ENCODE peak calls at places on chromosomes 5 and 9, in seven cellular contexts. One of them, this sample, is unnamed.

GRCh38 chr5:61347088-61347487 is 15.0 kb downstream of the ZSWIM6 start:
- DNase-seq in kidney glomerular epithelial cell: no peak
- DNase-seq in NCI-H1105 treated with DMSO at 0.1 percent for 48 hours: no peak
- DNase-seq in stomach: no peak
- DNase-seq in GM04504: no peak
- DNase-seq in hippocampal formation: no peak
- DNase-seq in CD8-positive, alpha-beta T cell: no peak
- DNase-seq in this sample: no peak

GRCh38 chr9:114720296-114720695 is 38.3 kb upstream of the TEX48 start:
- DNase-seq in kidney glomerular epithelial cell: no peak
- DNase-seq in NCI-H1105 treated with DMSO at 0.1 percent for 48 hours: no peak
- DNase-seq in stomach: no peak
- DNase-seq in GM04504: no peak
- DNase-seq in hippocampal formation: no peak
- DNase-seq in CD8-positive, alpha-beta T cell: no peak
- DNase-seq in this sample: no peak

GRCh38 chr5:71533142-71533541 is 54.0 kb upstream of the MCCC2 start:
- DNase-seq in kidney glomerular epithelial cell: no peak
- DNase-seq in NCI-H1105 treated with DMSO at 0.1 percent for 48 hours: no peak
- DNase-seq in stomach: no peak
- DNase-seq in GM04504: no peak
- DNase-seq in hippocampal formation: no peak
- DNase-seq in CD8-positive, alpha-beta T cell: no peak
- DNase-seq in this sample: no peak

GRCh38 chr5:16909464-16909863 is 26.6 kb downstream of the MYO10 start:
- DNase-seq in kidney glomerular epithelial cell: no peak
- DNase-seq in NCI-H1105 treated with DMSO at 0.1 percent for 48 hours: no peak
- DNase-seq in stomach: no peak
- DNase-seq in GM04504: no peak
- DNase-seq in hippocampal formation: no peak
- DNase-seq in CD8-positive, alpha-beta T cell: no peak
- DNase-seq in this sample: no peak

GRCh38 chr9:129333613-129333960 is 155.5 kb upstream of the IER5L start:
- DNase-seq in kidney glomerular epithelial cell: peak
- DNase-seq in NCI-H1105 treated with DMSO at 0.1 percent for 48 hours: no peak
- DNase-seq in stomach: no peak
- DNase-seq in GM04504: no peak
- DNase-seq in hippocampal formation: no peak
- DNase-seq in CD8-positive, alpha-beta T cell: no peak
- DNase-seq in this sample: no peak

GRCh38 chr9:133961226-133962165 is 30.6 kb downstream of the VAV2 start:
- DNase-seq in kidney glomerular epithelial cell: no peak
- DNase-seq in NCI-H1105 treated with DMSO at 0.1 percent for 48 hours: no peak
- DNase-seq in stomach: no peak
- DNase-seq in GM04504: no peak
- DNase-seq in hippocampal formation: no peak
- DNase-seq in CD8-positive, alpha-beta T cell: no peak
- DNase-seq in this sample: no peak

GRCh38 chr9:7536310-7536939 is 263.2 kb downstream of the DMAC1 start:
- DNase-seq in kidney glomerular epithelial cell: peak
- DNase-seq in NCI-H1105 treated with DMSO at 0.1 percent for 48 hours: peak
- DNase-seq in stomach: peak
- DNase-seq in GM04504: peak
- DNase-seq in hippocampal formation: peak
- DNase-seq in CD8-positive, alpha-beta T cell: peak
- DNase-seq in this sample: peak

GRCh38 chr9:95749493-95749892 is 126.0 kb upstream of the ERCC6L2 start:
- DNase-seq in kidney glomerular epithelial cell: no peak
- DNase-seq in NCI-H1105 treated with DMSO at 0.1 percent for 48 hours: no peak
- DNase-seq in stomach: no peak
- DNase-seq in GM04504: no peak
- DNase-seq in hippocampal formation: no peak
- DNase-seq in CD8-positive, alpha-beta T cell: no peak
- DNase-seq in this sample: no peak

GRCh38 chr5:180860273-180860886 is 696 bp downstream of the ZFP62 start:
- DNase-seq in kidney glomerular epithelial cell: peak
- DNase-seq in NCI-H1105 treated with DMSO at 0.1 percent for 48 hours: peak
- DNase-seq in stomach: no peak
- DNase-seq in GM04504: no peak
- DNase-seq in hippocampal formation: no peak
- DNase-seq in CD8-positive, alpha-beta T cell: no peak
- DNase-seq in this sample: peak

GRCh38 chr9:98642661-98643312 is 65.9 kb downstream of the GABBR2 start:
- DNase-seq in kidney glomerular epithelial cell: no peak
- DNase-seq in NCI-H1105 treated with DMSO at 0.1 percent for 48 hours: no peak
- DNase-seq in stomach: no peak
- DNase-seq in GM04504: no peak
- DNase-seq in hippocampal formation: no peak
- DNase-seq in CD8-positive, alpha-beta T cell: no peak
- DNase-seq in this sample: no peak

GRCh38 chr9:107644774-107645463 is 155.3 kb upstream of the KLF4 start:
- DNase-seq in kidney glomerular epithelial cell: no peak
- DNase-seq in NCI-H1105 treated with DMSO at 0.1 percent for 48 hours: no peak
- DNase-seq in stomach: no peak
- DNase-seq in GM04504: no peak
- DNase-seq in hippocampal formation: no peak
- DNase-seq in CD8-positive, alpha-beta T cell: no peak
- DNase-seq in this sample: no peak

This sample was measured in RCC 7860.